ENCODE peak calls at places on chromosome 6, in seven cellular contexts. L is neural progenitor cell, J is adrenal gland, N is keratinocyte, Q is MM.1S, C is endothelial cell of umbilical vein, Y is stomach. K is an unnamed sample. For H3K4me1, the result is how much of the 10 kb centered on the place peaks cover.

GRCh38 chr6:3214898-3215297 is 12.6 kb downstream of the TUBB2B start:
- DNase-seq in N (no peak), L (no peak), J (no peak), Q (no peak), C (no peak), Y (no peak), K (no peak)

GRCh38 chr6:68233623-68234022 is 401.5 kb upstream of the ADGRB3 start:
- DNase-seq in C (no peak), L (no peak), N (no peak), Q (no peak), J (no peak), Y (no peak), K (no peak)

GRCh38 chr6:45677381-45677992 is 299.8 kb upstream of the SUPT3H start:
- DNase-seq in N (no peak), Q (peak), J (peak), L (no peak), C (peak), Y (peak), K (no peak)

GRCh38 chr6:119073307-119074051 is 5.0 kb downstream of the FAM184A start:
- DNase-seq in Q (no peak), L (no peak), Y (no peak), N (no peak), J (no peak), C (no peak), K (peak)

GRCh38 chr6:6600865-6601264 is 12.3 kb downstream of the LY86 start:
- DNase-seq in Q (no peak), L (no peak), N (no peak), C (no peak), Y (no peak), J (no peak), K (no peak)

GRCh38 chr6:105844275-105844848 is 241.8 kb upstream of the PRDM1 start:
- DNase-seq in L (no peak), J (peak), Q (no peak), Y (no peak), N (no peak), C (no peak), K (no peak)

GRCh38 chr6:947235-947934 is 254.4 kb upstream of the EXOC2 start:
- DNase-seq in N (no peak), Y (no peak), C (no peak), L (no peak), Q (no peak), J (no peak), K (no peak)

GRCh38 chr6:128519931-128520435 is 416 bp downstream of the PTPRK start:
- DNase-seq in C (no peak), N (no peak), Q (peak), L (no peak), J (peak), Y (peak), K (peak)

GRCh38 chr6:136410201-136411027 is 120.8 kb upstream of the BCLAF1 start:
- DNase-seq in Q (peak), Y (no peak), J (no peak), C (no peak), L (no peak), N (no peak), K (no peak)

GRCh38 chr6:79874531-79875132 is 72.7 kb downstream of the ELOVL4 start:
- DNase-seq in L (no peak), N (no peak), Q (no peak), J (no peak), C (no peak), Y (no peak), K (no peak)

GRCh38 chr6:137223370-137224131 is 4.4 kb upstream of the IFNGR1 start:
- DNase-seq in J (peak), N (no peak), L (no peak), C (peak), Q (no peak), Y (peak), K (peak)

GRCh38 chr6:96659084-96659845 is 96.3 kb downstream of the FHL5 start:
- DNase-seq in C (no peak), N (no peak), L (no peak), Y (no peak), J (no peak), Q (peak), K (no peak)

GRCh38 chr6:56752534-56752933 is 109.8 kb upstream of the DST start:
- DNase-seq in J (no peak), N (no peak), L (no peak), C (no peak), Y (no peak), Q (no peak), K (no peak)

GRCh38 chr6:154767419-154767818 is 34.2 kb downstream of the SCAF8 start:
- DNase-seq in Q (no peak), J (peak), C (no peak), Y (no peak), L (no peak), N (no peak), K (no peak)

GRCh38 chr6:43628392-43629103 is 516 bp downstream of the GTPBP2 start:
- DNase-seq in J (peak), L (peak), C (peak), Q (peak), N (no peak), Y (peak), K (peak)

GRCh38 chr6:91653324-91653723 is 1066.5 kb upstream of the MAP3K7 start:
- DNase-seq in Y (no peak), L (no peak), J (no peak), C (no peak), N (no peak), Q (peak), K (no peak)

GRCh38 chr6:125220712-125221111 is 67.1 kb downstream of the TPD52L1 start:
- DNase-seq in L (no peak), Y (no peak), Q (no peak), J (no peak), N (no peak), C (no peak), K (no peak)

GRCh38 chr6:56771929-56772607 is 129.4 kb upstream of the DST start:
- DNase-seq in Q (no peak), Y (no peak), N (no peak), L (no peak), C (no peak), J (no peak), K (no peak)

GRCh38 chr6:80607814-80608391 is 501.4 kb downstream of the BCKDHB start:
- DNase-seq in Q (no peak), C (no peak), L (peak), Y (no peak), N (no peak), J (no peak), K (no peak)

GRCh38 chr6:125670586-125670985 is 78.8 kb upstream of the HEY2 start:
- DNase-seq in Q (no peak), Y (no peak), L (peak), J (no peak), N (no peak), C (no peak), K (no peak)

GRCh38 chr6:125794342-125795137 is 3.8 kb downstream of the NCOA7 start:
- DNase-seq in L (no peak), N (no peak), Y (no peak), J (peak), C (no peak), Q (no peak), K (no peak)

GRCh38 chr6:115729036-115729435 is 331.7 kb downstream of the FRK start:
- DNase-seq in L (no peak), J (no peak), C (no peak), N (no peak), Q (no peak), Y (no peak), K (no peak)

GRCh38 chr6:22596011-22596410 is 26.6 kb downstream of the HDGFL1 start:
- DNase-seq in J (no peak), C (no peak), Q (no peak), Y (no peak), N (peak), L (no peak), K (no peak)

GRCh38 chr6:169520104-169520503 is 181.7 kb downstream of the WDR27 start:
- DNase-seq in Y (no peak), C (no peak), L (no peak), Q (no peak), J (no peak), N (no peak), K (no peak)

GRCh38 chr6:75202676-75203131 is 3.1 kb downstream of the COL12A1 start:
- DNase-seq in N (no peak), Q (no peak), Y (no peak), L (peak), J (no peak), C (no peak), K (no peak)
- H3K27ac ChIP-seq in N (peak), Q (no peak), Y (no peak), L (no peak), J (no peak), C (no peak), K (no peak)

GRCh38 chr6:130282234-130282995 is 59.7 kb upstream of the SAMD3 start:
- DNase-seq in Y (no peak), L (peak), J (no peak), Q (peak), C (peak), N (no peak), K (no peak)
- TF ChIP-seq CTCF in Y (no peak), L (peak), J (peak), Q (peak), C (no peak), N (peak), K (no peak)

GRCh38 chr6:53336070-53336469 is 12.7 kb downstream of the ELOVL5 start:
- DNase-seq in Y (no peak), L (no peak), C (no peak), N (no peak), Q (no peak), J (no peak), K (no peak)
- H3K4me1 ChIP-seq in Y (under half), L (under half), C (under half), N (under half), Q (under half), J (half or more), K (under half)

DNA sequence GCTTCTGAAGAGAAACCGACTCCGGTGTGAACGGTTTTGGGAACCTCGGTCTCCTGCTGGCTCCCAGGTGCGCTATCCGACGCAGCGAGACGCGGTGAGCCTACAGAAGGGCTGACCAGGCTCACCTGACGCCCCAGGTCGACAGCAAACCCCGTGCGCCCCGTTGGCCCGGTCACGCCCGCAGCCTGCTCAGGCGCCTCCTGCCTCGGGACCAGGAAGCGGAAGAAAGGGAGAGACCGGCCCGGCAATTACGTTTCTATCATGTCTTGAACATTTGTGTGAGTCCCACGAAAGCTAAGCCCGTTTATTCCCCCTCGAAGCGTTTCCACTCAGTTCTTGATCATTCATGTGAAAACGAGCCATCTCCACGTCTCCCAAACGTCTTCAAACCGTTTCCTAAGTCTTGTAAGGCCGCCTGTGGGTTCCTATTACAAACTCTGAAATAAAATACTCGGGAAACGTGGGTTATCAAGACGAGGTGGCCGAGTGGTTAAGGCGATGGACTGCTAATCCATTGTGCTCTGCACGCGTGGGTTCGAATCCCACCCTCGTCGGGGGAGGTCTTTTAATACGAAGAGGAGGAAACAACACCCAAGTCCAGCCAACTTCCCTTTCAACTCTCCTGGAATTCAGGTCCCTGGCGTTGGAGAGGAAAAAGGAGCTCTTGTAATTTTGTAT is 150.5 kb upstream of the PRSS16 start:
- DNase-seq in J (no peak), N (peak), Y (peak), L (peak), C (peak), Q (no peak), K (peak)
- H3K27ac ChIP-seq in J (no peak), N (peak), Y (no peak), L (no peak), C (no peak), Q (no peak), K (no peak)

GRCh38 chr6:152700427-152700826 is 2.7 kb downstream of the MYCT1 start:
- DNase-seq in L (no peak), N (no peak), J (no peak), C (peak), Q (no peak), Y (no peak), K (no peak)

GRCh38 chr6:152697634-152698033 is at the start of gene MYCT1:
- DNase-seq in Y (no peak), J (no peak), C (peak), Q (no peak), L (no peak), N (no peak), K (no peak)

GRCh38 chr6:152698692-152699091 is 995 bp downstream of the MYCT1 start:
- DNase-seq in L (no peak), Y (no peak), J (no peak), C (peak), N (no peak), Q (no peak), K (no peak)

GRCh38 chr6:152696543-152696942 is 1.2 kb upstream of the MYCT1 start:
- DNase-seq in Q (no peak), L (no peak), C (peak), N (peak), Y (no peak), J (no peak), K (no peak)

GRCh38 chr6:152695317-152696043 is 2.2 kb upstream of the MYCT1 start:
- DNase-seq in J (no peak), C (peak), N (no peak), Q (no peak), Y (no peak), L (no peak), K (no peak)
- TF ChIP-seq CTCF in J (no peak), C (no peak), N (no peak), Q (no peak), Y (no peak), L (no peak), K (no peak)

GRCh38 chr6:37506479-37506878 is 6.8 kb upstream of the CCDC167 start:
- DNase-seq in Q (no peak), C (no peak), L (no peak), J (no peak), Y (no peak), N (no peak), K (no peak)

GRCh38 chr6:37507690-37508421 is 8.2 kb upstream of the CCDC167 start:
- DNase-seq in Q (peak), N (no peak), C (no peak), J (no peak), L (no peak), Y (no peak), K (no peak)

GRCh38 chr6:37502703-37503485 is 3.2 kb upstream of the CCDC167 start:
- DNase-seq in L (no peak), J (no peak), C (no peak), Y (no peak), N (no peak), Q (no peak), K (no peak)

GRCh38 chr6:37503486-37503980 is 3.8 kb upstream of the CCDC167 start:
- DNase-seq in L (no peak), C (no peak), Q (no peak), J (no peak), Y (no peak), N (no peak), K (no peak)

GRCh38 chr6:37507082-37507481 is 7.4 kb upstream of the CCDC167 start:
- DNase-seq in N (no peak), C (no peak), L (no peak), Y (no peak), Q (no peak), J (no peak), K (no peak)
- H3K4me1 ChIP-seq in N (under half), C (under half), L (under half), Y (under half), Q (under half), J (under half), K (under half)

DNA sequence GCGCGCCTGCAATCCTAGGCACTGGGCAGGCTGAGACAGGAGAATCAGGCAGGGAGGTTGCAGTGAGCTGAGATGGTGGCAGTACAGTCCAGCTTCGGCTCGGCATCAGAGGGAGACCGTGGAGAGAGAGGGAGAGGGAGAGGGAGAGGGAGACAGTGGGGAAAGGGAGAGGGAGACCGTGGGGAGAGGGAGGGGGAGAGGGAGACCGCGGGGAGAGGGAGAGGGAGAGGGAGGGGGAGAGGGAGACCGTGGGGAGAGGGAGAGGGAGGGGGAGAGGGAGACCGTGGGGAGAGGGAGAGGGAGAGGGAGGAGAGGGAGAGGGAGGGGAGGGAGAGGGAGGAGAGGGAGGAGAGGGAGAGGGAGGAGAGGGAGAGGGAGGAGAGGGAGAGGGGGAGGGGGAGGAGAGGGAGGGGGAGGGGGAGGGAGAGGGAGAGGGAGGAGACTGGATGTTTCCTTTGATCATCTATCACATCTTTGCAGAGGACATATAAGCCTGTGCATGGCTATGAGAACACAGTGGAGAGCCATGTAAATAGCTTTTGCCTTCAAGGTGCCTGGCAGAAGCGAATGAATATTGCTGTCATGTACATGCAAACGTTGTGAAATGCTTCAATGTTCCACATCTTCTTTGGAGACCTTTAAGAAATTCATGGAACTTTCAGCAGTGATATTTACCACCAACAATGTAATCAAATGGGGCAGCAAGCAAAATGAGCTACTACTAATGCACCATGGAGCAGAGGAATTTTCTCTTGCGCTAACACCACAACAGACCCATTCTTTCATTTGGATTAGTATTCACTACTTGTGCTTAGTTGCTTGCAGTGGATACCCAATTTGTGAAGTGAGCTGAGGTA is 44.3 kb downstream of the C6orf15 start:
- DNase-seq in Q (no peak), J (no peak), N (no peak), C (no peak), Y (no peak), L (no peak), K (no peak)
- H3K27ac ChIP-seq in Q (no peak), J (no peak), N (no peak), C (no peak), Y (no peak), L (no peak), K (no peak)

DNA sequence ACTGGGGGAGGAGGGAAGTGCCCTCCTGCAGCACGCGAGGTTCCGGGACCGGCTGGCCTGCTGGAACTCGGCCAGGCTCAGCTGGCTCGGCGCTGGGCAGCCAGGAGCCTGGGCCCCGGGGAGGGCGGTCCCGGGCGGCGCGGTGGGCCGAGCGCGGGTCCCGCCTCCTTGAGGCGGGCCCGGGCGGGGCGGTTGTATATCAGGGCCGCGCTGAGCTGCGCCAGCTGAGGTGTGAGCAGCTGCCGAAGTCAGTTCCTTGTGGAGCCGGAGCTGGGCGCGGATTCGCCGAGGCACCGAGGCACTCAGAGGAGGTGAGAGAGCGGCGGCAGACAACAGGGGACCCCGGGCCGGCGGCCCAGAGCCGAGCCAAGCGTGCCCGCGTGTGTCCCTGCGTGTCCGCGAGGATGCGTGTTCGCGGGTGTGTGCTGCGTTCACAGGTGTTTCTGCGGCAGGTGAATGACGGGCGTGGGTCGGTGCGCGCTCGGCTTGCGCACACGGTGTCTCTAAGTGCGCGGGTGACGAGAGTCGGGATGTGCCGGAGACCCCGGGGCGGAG is at the start of gene CDKN1A:
- DNase-seq in N (no peak), Q (peak), L (peak), Y (peak), J (peak), C (peak), K (peak)
- TF ChIP-seq CTCF in N (no peak), Q (no peak), L (no peak), Y (no peak), J (no peak), C (no peak), K (no peak)

GRCh38 chr6:82385102-82385501 is 21.5 kb downstream of the TPBG start:
- DNase-seq in J (no peak), C (no peak), N (no peak), Q (peak), L (peak), Y (no peak), K (no peak)
- H3K4me1 ChIP-seq in J (under half), C (under half), N (under half), Q (under half), L (half or more), Y (under half), K (under half)

GRCh38 chr6:158649289-158650143 is at the start of gene SYTL3:
- DNase-seq in N (no peak), L (no peak), J (peak), Q (peak), C (peak), Y (peak), K (peak)
- H3K27ac ChIP-seq in N (peak), L (no peak), J (no peak), Q (peak), C (no peak), Y (peak), K (peak)

K was measured in lung.